ENCODE peak calls at places on chromosomes 5 and 9, in nine cellular contexts. B is stimulated activated CD4-positive, alpha-beta T cell treated with anti-CD3 and anti-CD28 coated beads, TNF-alpha, amount 100 ng/mL, for 24 hours; K is nucleus accumbens; W is gastrocnemius medialis; S is GM04504; N is H9; J is Peyer's patch; E is psoas muscle; L is breast epithelium. X is an unnamed sample.

GRCh38 chr5:64100203-64100602 is 65.4 kb upstream of the RNF180 start:
- DNase-seq in J (no peak), E (no peak), N (no peak), W (no peak), B (no peak), S (no peak), L (no peak), K (no peak), X (no peak)

GRCh38 chr5:36713541-36713940 is 107.1 kb downstream of the SLC1A3 start:
- DNase-seq in J (no peak), W (no peak), S (no peak), K (no peak), N (no peak), E (no peak), L (no peak), B (no peak), X (no peak)

GRCh38 chr9:77987104-77987656 is 44.4 kb downstream of the GNAQ start:
- DNase-seq in N (no peak), E (no peak), S (no peak), J (no peak), W (no peak), K (no peak), L (no peak), B (no peak), X (no peak)

GRCh38 chr5:148179234-148179824 is 11.0 kb downstream of the SPINK14 start:
- DNase-seq in W (no peak), K (no peak), N (no peak), L (no peak), S (peak), B (no peak), J (no peak), E (no peak), X (no peak)

GRCh38 chr9:76161546-76161945 is 232.7 kb downstream of the RFK start:
- DNase-seq in N (no peak), W (no peak), L (no peak), J (no peak), B (no peak), S (peak), E (peak), K (no peak), X (no peak)

GRCh38 chr5:156835905-156836304 is 14.2 kb upstream of the PPP1R2B start:
- DNase-seq in W (no peak), B (no peak), L (no peak), S (no peak), N (peak), E (no peak), J (no peak), K (no peak), X (no peak)

GRCh38 chr9:107638922-107639321 is 149.4 kb upstream of the KLF4 start:
- DNase-seq in S (no peak), L (peak), B (no peak), N (no peak), E (peak), K (no peak), W (peak), J (no peak), X (peak)

GRCh38 chr5:170861295-170861854 is 443 bp upstream of the RANBP17 start:
- DNase-seq in N (no peak), W (no peak), B (no peak), K (no peak), S (no peak), E (no peak), J (no peak), L (no peak), X (no peak)

GRCh38 chr9:138096192-138096845 is 218.7 kb downstream of the CACNA1B start:
- DNase-seq in J (peak), S (no peak), B (no peak), E (no peak), K (no peak), L (peak), W (no peak), N (peak), X (no peak)

GRCh38 chr9:133428579-133429215 is 6.5 kb downstream of the ADAMTS13 start:
- DNase-seq in N (peak), L (no peak), B (no peak), W (no peak), E (no peak), K (no peak), S (no peak), J (peak), X (no peak)

GRCh38 chr9:35110327-35110758 is 5.3 kb downstream of the ATOSB start:
- DNase-seq in L (no peak), S (peak), B (no peak), J (no peak), W (peak), E (peak), K (peak), N (no peak), X (no peak)

GRCh38 chr5:137466888-137467287 is 32.2 kb downstream of the SPOCK1 start:
- DNase-seq in B (no peak), K (peak), S (no peak), N (no peak), W (peak), E (peak), J (no peak), L (no peak), X (no peak)

GRCh38 chr9:115625954-115626353 is 508.0 kb upstream of the TNC start:
- DNase-seq in W (no peak), L (no peak), J (no peak), N (no peak), E (no peak), S (no peak), B (no peak), K (no peak), X (no peak)

GRCh38 chr9:87342743-87343142 is 154.9 kb upstream of the DAPK1 start:
- DNase-seq in N (no peak), L (no peak), B (no peak), K (no peak), J (no peak), E (peak), S (no peak), W (no peak), X (no peak)

GRCh38 chr5:154783774-154784460 is 28.7 kb downstream of the LARP1 start:
- DNase-seq in S (no peak), N (no peak), B (no peak), J (no peak), L (no peak), W (no peak), K (no peak), E (peak), X (peak)

GRCh38 chr9:8733096-8733954 is 933.7 kb upstream of the DMAC1 start:
- DNase-seq in W (no peak), E (peak), B (no peak), N (peak), L (no peak), K (peak), S (no peak), J (no peak), X (no peak)

GRCh38 chr5:55850839-55851674 is at the start of gene IL31RA:
- DNase-seq in N (no peak), L (no peak), E (no peak), S (peak), J (no peak), K (no peak), W (no peak), B (no peak), X (no peak)

GRCh38 chr5:64727150-64727549 is 36.8 kb downstream of the SHISAL2B start:
- DNase-seq in J (no peak), B (no peak), K (no peak), E (no peak), N (no peak), S (no peak), L (no peak), W (no peak), X (no peak)

GRCh38 chr5:174533771-174534221 is 190.6 kb upstream of the MSX2 start:
- DNase-seq in E (no peak), L (no peak), K (no peak), B (no peak), N (no peak), W (no peak), J (no peak), S (no peak), X (no peak)

GRCh38 chr5:93192683-93193082 is 388.3 kb downstream of the NR2F1-AS1 start:
- DNase-seq in K (no peak), N (no peak), W (no peak), B (no peak), L (no peak), S (no peak), E (no peak), J (no peak), X (no peak)

GRCh38 chr5:33438996-33439395 is 1.8 kb upstream of the TARS1 start:
- DNase-seq in E (no peak), J (no peak), K (no peak), L (no peak), S (no peak), B (no peak), W (no peak), N (no peak), X (no peak)

GRCh38 chr9:118128313-118128712 is 424.1 kb downstream of the TLR4 start:
- DNase-seq in J (no peak), N (no peak), K (no peak), E (no peak), S (no peak), B (no peak), L (no peak), W (no peak), X (no peak)

GRCh38 chr5:4921929-4922328 is 218.2 kb upstream of the ADAMTS16 start:
- DNase-seq in L (no peak), J (no peak), E (no peak), N (no peak), W (no peak), B (no peak), K (no peak), S (no peak), X (no peak)

GRCh38 chr9:101626295-101626694 is 31.5 kb upstream of the PPP3R2 start:
- DNase-seq in N (no peak), W (no peak), B (no peak), E (no peak), J (no peak), S (no peak), K (no peak), L (no peak), X (no peak)